ENCODE peak calls at places on chromosomes 6 and 20, in six cellular contexts. Y is thoracic aorta, V is H9, G is psoas muscle, W is kidney epithelial cell, R is brain microvascular endothelial cell. B is an unnamed sample.

GRCh38 chr6:106413016-106413415 is 52.5 kb downstream of the CRYBG1 start:
- DNase-seq in W (no peak), V (no peak), G (no peak), R (no peak), Y (no peak), B (no peak)

GRCh38 chr20:62977613-62978558 is 25.4 kb downstream of the SLC17A9 start:
- DNase-seq in G (no peak), W (no peak), V (no peak), R (no peak), Y (no peak), B (no peak)

GRCh38 chr6:2186516-2186915 is 58.9 kb downstream of the GMDS start:
- DNase-seq in Y (no peak), R (no peak), V (no peak), W (no peak), G (no peak), B (no peak)

GRCh38 chr20:43942661-43943285 is 28.1 kb downstream of the TOX2 start:
- DNase-seq in W (peak), G (no peak), R (peak), Y (no peak), V (no peak), B (no peak)

GRCh38 chr6:137921823-137922222 is 54.8 kb downstream of the TNFAIP3 start:
- DNase-seq in R (no peak), G (no peak), V (no peak), W (no peak), Y (no peak), B (no peak)

GRCh38 chr6:124964764-124965105 is 2.5 kb downstream of the RNF217 start:
- DNase-seq in V (no peak), G (no peak), Y (no peak), R (no peak), W (no peak), B (no peak)

GRCh38 chr6:10180138-10181074 is 234.5 kb downstream of the TFAP2A start:
- DNase-seq in R (no peak), G (no peak), W (no peak), Y (no peak), V (no peak), B (peak)

GRCh38 chr20:41386502-41387427 is 20.1 kb upstream of the EMILIN3 start:
- DNase-seq in G (no peak), R (no peak), W (no peak), Y (no peak), V (no peak), B (no peak)

DNA sequence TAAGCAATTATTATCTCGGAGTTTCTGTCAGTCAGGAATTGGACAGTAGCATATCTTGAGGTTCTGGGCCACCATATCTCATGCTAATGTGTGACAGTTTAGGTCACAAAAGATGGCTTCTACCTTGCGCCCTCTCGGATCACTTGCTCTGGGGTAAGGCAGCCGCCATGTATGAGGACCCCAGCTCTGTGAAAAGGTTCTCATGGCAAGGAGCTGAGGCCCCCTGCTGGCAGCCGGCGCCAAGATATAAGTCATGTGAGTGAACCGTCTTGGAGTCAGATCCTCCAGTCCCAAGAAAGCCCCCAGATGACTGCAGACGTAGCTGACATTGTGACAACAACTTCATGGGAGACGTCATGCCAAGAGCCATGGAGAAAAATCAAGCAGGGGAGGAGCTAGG is 670.8 kb downstream of the KIF16B start:
- DNase-seq in G (no peak), W (no peak), V (peak), Y (no peak), R (peak), B (no peak)
- TF ChIP-seq CTCF in G (no peak), W (peak), V (peak), Y (no peak), R (peak), B (no peak)

DNA sequence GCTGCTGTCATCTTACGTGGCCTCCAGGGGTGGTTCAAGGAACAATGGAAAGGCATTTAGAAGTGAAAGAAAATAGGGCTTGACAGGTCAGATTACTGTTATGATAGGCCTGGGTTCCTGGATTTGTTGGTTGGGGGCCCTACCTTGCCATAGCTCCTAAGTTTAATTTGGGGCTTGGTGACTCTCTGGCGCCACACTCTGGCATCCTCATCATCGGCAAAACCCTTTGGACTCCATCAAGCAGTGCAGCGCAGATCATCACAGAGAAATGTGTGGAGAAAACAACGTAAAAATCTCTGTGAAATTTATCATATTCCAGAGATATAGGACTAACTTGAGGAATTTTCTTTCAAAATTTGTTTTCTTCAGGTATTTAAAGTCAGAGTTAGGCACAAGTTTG is 33.6 kb upstream of the AIG1 start:
- DNase-seq in R (peak), W (no peak), V (peak), G (peak), Y (no peak), B (no peak)
- TF ChIP-seq CTCF in R (peak), W (peak), V (peak), G (peak), Y (peak), B (no peak)

DNA sequence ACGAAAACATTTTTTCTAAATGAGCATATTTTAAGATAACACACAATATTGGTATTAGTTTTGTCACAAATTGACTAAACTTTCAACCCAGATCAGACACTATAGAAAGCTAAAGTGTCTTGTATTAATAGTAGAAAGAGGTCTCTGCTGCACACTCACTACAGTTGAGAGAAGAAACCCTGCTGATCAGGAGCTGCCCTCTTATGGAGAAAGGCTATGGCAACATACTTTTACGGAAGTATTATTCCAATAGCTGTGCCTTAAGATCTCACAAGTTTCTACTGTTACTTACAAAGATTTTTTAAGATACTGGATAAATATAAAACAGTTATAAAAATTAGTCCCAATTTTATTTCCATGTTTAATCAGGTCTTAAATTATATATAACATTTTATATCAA is 155.7 kb downstream of the RIMS1 start:
- DNase-seq in V (no peak), R (no peak), Y (no peak), W (no peak), G (no peak), B (no peak)
- TF ChIP-seq CTCF in V (peak), R (peak), Y (no peak), W (peak), G (no peak), B (no peak)

GRCh38 chr6:67633058-67633457 is 1002.0 kb upstream of the ADGRB3 start:
- DNase-seq in G (no peak), R (no peak), Y (no peak), V (no peak), W (no peak), B (no peak)

GRCh38 chr6:67630146-67630545 is 1004.9 kb upstream of the ADGRB3 start:
- DNase-seq in W (peak), V (no peak), Y (no peak), R (peak), G (no peak), B (no peak)

GRCh38 chr6:67639161-67639560 is 995.9 kb upstream of the ADGRB3 start:
- DNase-seq in V (no peak), R (peak), Y (no peak), W (no peak), G (no peak), B (no peak)

GRCh38 chr6:67629268-67629667 is 1005.8 kb upstream of the ADGRB3 start:
- DNase-seq in G (no peak), V (no peak), W (no peak), R (no peak), Y (no peak), B (no peak)

GRCh38 chr6:67634199-67634598 is 1000.9 kb upstream of the ADGRB3 start:
- DNase-seq in V (no peak), Y (no peak), W (no peak), R (no peak), G (no peak), B (peak)
- TF ChIP-seq CTCF in V (no peak), Y (no peak), W (no peak), R (no peak), G (no peak), B (no peak)

GRCh38 chr20:7094438-7094997 is 327.0 kb downstream of the BMP2 start:
- DNase-seq in G (no peak), V (peak), W (no peak), R (peak), Y (no peak), B (no peak)
- TF ChIP-seq CTCF in G (peak), V (peak), W (peak), R (peak), Y (no peak), B (no peak)

GRCh38 chr6:131372535-131372934 is 200.5 kb upstream of the ARG1 start:
- DNase-seq in V (no peak), Y (no peak), W (no peak), G (no peak), R (no peak), B (no peak)

GRCh38 chr6:131362696-131363095 is 210.3 kb upstream of the ARG1 start:
- DNase-seq in Y (no peak), V (no peak), W (no peak), G (no peak), R (no peak), B (no peak)

GRCh38 chr6:131367206-131367873 is 205.7 kb upstream of the ARG1 start:
- DNase-seq in R (no peak), G (no peak), W (no peak), V (no peak), Y (no peak), B (no peak)

GRCh38 chr6:131366223-131366622 is 206.8 kb upstream of the ARG1 start:
- DNase-seq in G (no peak), V (no peak), Y (no peak), W (no peak), R (no peak), B (no peak)

GRCh38 chr6:131368077-131368911 is 204.7 kb upstream of the ARG1 start:
- DNase-seq in V (no peak), R (no peak), W (no peak), G (peak), Y (no peak), B (peak)
- TF ChIP-seq CTCF in V (no peak), R (no peak), W (no peak), G (no peak), Y (no peak), B (no peak)

DNA sequence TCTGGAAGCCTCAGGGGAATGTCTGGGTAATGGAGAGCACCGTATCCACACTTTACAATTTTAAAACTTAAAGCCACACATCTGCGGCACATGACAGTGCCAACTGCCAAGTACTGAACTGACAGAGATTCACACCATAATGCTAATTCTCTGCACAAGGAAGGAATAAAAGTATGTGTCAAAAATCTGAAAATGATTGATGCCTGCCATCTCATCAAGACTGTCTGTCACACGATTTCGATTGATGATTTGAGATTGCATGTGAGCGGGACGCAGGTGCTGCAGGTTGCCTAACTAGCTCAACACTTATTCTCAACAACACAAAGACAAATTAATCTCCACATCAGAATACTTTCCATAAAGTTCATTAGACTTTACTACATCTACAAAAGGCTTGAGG is 391.2 kb downstream of the PRKN start:
- DNase-seq in Y (no peak), R (no peak), V (no peak), G (no peak), W (no peak), B (no peak)
- TF ChIP-seq CTCF in Y (no peak), R (no peak), V (no peak), G (no peak), W (no peak), B (no peak)

B was measured in lower leg skin.